ENCODE peak calls at places on chromosome 11, in six cellular contexts. T is H1, O is fibroblast of the aortic adventitia, A is colonic mucosa, G is Calu3, M is MCF 10A. C is an unnamed sample.

GRCh38 chr11:14320020-14320419 is 39.0 kb downstream of the RRAS2 start:
- DNase-seq in M (no peak), T (no peak), G (no peak), O (peak), A (no peak), C (peak)

GRCh38 chr11:2748061-2748813 is 48.4 kb upstream of the KCNQ1OT1 start:
- DNase-seq in T (no peak), G (no peak), M (no peak), A (no peak), O (no peak), C (no peak)

GRCh38 chr11:67261942-67262681 is 4.2 kb upstream of the GRK2 start:
- DNase-seq in G (no peak), T (no peak), A (peak), M (no peak), O (no peak), C (no peak)

GRCh38 chr11:78101073-78101472 is 21.4 kb upstream of the NDUFC2 start:
- DNase-seq in O (no peak), A (no peak), T (no peak), M (no peak), G (no peak), C (no peak)

GRCh38 chr11:61959026-61959608 is 8.3 kb downstream of the FTH1 start:
- DNase-seq in M (no peak), G (no peak), T (no peak), O (no peak), A (no peak), C (no peak)

GRCh38 chr11:67463186-67463585 is 5.9 kb downstream of the TMEM134 start:
- DNase-seq in A (no peak), G (no peak), M (no peak), T (no peak), O (no peak), C (no peak)

GRCh38 chr11:3160252-3161031 is 4.7 kb downstream of the OSBPL5 start:
- DNase-seq in M (peak), O (peak), T (peak), A (peak), G (peak), C (peak)

GRCh38 chr11:126348806-126349582 is 6.5 kb upstream of the ST3GAL4 start:
- DNase-seq in O (peak), M (no peak), G (no peak), A (no peak), T (no peak), C (peak)

GRCh38 chr11:65432133-65432650 is 9.6 kb downstream of the NEAT1 start:
- DNase-seq in M (no peak), A (no peak), G (no peak), T (no peak), O (peak), C (peak)

GRCh38 chr11:75371930-75372876 is 20.7 kb upstream of the ARRB1 start:
- DNase-seq in G (peak), M (peak), O (peak), T (no peak), A (peak), C (peak)

GRCh38 chr11:85040166-85040565 is 587.0 kb downstream of the DLG2 start:
- DNase-seq in A (no peak), O (no peak), G (no peak), M (no peak), T (no peak), C (no peak)

GRCh38 chr11:34512810-34513673 is 552 bp downstream of the ELF5 start:
- DNase-seq in G (peak), M (peak), O (peak), T (peak), A (peak), C (peak)

GRCh38 chr11:33920838-33921613 is 29.1 kb upstream of the LMO2 start:
- DNase-seq in T (no peak), O (no peak), G (no peak), A (no peak), M (no peak), C (no peak)

GRCh38 chr11:95739108-95739507 is 50.5 kb downstream of the FAM76B start:
- DNase-seq in G (no peak), A (no peak), M (no peak), T (no peak), O (no peak), C (no peak)

GRCh38 chr11:130413383-130414106 is 14.9 kb downstream of the ADAMTS8 start:
- DNase-seq in G (no peak), M (peak), T (no peak), A (no peak), O (peak), C (peak)

GRCh38 chr11:15768321-15768720 is 588.0 kb downstream of the SOX6 start:
- DNase-seq in T (no peak), M (no peak), A (peak), O (no peak), G (no peak), C (no peak)

GRCh38 chr11:126359431-126360048 is 4.1 kb downstream of the ST3GAL4 start:
- DNase-seq in G (no peak), M (peak), O (peak), T (no peak), A (peak), C (peak)

DNA sequence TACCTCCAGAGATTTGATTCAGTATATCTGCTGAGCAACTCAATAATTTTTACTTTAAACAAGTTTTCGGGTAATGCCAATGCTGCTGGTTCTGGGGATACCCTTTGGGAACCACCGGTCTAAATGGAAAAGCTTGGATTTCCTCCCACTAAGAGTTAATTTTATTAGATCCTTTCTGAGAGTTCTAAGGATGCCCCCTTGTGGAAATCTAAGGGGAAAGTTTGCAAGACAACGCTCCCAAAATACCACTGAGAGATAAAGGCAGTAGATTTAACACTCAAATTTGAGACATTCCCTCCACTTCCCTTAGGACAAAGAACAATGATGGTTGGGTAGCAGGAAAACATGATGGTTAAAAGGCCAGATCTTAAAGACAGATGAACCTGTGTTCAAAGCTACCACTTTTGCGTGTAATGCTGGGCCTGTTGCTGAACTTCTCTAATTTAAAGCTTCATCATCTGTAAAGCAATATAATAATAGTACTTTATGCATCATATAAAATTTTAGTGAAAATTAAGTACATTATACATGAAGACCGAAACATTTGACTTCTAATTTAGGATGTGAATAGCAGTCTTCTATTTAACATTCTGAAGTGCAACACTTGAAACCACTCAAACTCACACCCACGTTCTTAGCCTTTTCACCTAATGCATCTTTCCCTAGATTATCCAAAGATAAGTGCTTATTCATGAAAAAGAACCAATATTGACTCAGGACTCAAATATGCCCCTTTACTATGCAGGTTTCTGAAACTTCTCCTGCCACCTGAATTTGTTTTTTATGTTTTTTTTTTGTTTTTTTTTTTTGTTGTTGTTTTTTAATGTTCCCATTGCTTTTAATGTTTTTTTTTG is 110.1 kb upstream of the LUZP2 start:
- DNase-seq in M (peak), O (peak), T (no peak), G (peak), A (no peak), C (peak)
- TF ChIP-seq CTCF in M (peak), O (peak), T (no peak), G (peak), A (peak), C (peak)

DNA sequence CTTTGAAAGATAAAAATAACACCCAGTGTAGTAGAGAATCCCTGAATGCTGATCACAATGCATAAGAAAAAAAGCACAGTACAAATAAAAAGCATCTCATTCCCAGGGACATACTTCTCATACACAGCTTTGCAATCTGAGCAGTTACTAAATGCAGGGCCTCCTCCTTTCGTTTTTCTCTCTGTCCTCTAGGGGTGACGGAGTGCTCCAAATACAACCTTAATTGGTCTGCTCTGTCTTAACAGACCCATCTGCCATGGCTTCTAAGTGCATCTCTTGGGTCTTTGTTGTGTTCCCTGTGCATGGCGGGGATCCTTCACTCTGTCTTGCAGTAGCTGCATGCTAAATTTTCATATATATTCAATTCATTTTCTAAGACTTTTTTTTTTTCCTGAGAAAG is 1114.2 kb upstream of the RAG2 start:
- DNase-seq in M (peak), G (no peak), T (no peak), A (no peak), O (peak), C (no peak)
- TF ChIP-seq CTCF in M (no peak), G (no peak), T (no peak), A (no peak), O (peak), C (no peak)

DNA sequence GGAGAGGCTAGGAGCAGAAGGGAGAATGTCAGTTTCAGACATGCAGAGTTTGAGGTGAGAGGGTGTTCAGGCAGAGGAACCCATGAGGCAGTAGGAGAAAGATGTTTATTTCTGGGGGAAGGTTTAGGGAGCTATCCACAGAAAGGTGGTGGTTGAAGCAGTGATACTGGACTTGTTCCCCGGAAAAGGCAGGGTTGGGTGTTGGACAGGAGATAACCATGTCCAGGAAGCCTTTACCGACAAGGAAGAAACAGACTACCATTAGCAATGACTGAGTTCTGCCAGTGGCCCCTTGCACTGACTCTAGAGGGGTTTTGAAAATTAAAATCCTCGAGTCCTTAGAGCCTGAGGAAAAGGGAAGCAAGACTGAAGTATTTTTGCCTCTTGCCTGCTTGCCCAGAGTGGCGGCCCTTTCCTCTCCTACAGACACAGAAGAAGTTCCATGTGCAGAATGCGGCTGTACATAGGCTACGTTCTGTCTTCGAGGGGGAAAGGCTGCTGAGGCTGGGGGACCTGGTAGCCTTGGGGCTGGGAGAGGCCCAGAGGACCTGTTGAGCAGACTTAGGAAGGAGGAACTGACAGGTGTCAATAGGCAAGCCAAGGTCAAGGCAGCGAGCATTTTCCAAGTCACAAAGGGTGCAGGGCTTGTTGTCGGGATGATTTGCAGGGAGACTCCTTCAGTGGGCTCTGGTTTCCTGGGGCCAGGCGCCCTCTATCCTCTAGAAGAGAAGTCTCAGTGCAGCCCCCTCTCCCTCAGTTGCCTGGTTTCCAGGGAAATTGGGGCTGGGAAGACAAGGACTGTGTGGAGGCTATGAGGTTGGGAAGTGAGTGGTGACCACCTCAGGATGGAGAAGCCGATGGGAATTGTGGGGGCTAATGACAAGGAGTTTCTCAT is 146.7 kb downstream of the LDLRAD3 start:
- DNase-seq in A (no peak), M (no peak), G (no peak), O (no peak), T (no peak), C (no peak)
- TF ChIP-seq CTCF in A (no peak), M (no peak), G (no peak), O (no peak), T (peak), C (no peak)

GRCh38 chr11:105942951-105943350 is 79.1 kb downstream of the MSANTD4 start:
- DNase-seq in T (no peak), O (no peak), A (no peak), M (peak), G (no peak), C (no peak)
- TF ChIP-seq CTCF in T (no peak), O (no peak), A (no peak), M (no peak), G (no peak), C (no peak)

DNA sequence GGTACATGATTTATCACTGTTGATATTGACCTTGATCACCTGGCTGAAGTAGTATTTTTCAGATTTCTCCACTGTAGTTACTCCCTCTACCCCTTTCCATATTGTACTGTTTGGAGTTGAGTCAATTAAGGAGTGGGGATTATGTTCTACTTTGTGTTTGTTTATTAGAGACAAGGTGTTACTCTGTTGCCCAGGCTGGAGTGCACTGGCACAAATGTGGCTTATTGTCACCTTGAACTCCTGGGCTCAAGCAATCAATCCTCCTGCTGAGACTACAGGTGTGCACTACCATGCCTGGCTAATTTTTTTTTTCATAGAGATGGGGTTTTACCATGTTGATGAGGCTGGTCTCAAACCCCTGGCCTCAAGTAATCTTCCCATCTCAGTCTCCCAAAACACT is 85.3 kb upstream of the CCDC90B start:
- DNase-seq in T (no peak), G (no peak), A (no peak), O (no peak), M (no peak), C (no peak)
- TF ChIP-seq CTCF in T (no peak), G (no peak), A (no peak), O (no peak), M (no peak), C (no peak)

DNA sequence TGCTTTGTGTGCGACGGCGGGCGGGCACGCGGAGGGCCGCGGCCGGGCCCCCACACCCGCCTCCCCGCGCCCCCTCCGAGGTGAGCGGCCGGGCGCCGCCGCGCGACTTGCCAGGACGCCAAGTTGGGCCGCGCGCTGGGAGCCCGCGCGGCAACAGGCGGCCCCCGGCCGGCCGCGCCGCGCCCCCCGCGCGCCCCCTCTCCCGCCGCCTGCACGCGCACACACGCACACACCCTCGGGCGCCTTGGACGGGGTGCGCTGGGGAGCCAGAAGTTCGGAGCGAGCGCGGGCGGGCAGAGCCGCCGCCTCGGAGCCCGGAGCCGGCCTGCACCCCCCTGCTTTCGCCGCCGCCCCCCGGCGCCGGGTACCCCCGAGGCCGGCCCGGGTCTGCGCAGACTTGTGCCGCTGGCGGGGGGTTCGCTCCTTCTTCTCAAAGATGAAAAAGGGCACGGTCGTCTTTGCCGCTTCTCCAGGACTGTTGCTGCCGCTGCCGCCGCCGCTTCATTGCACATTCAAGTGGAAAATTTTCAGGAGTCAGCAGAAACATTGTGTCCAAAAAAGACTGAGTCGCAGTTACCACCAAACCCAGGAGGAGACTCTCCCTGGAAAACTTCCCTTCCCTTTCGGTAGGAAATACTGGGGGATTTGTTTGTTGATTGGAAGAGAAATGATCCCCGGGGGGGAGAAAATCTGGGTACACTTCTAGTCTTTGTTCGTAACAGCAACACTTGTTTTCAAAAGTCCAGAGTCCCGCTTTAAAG is 895 bp downstream of the TEAD1 start:
- DNase-seq in A (no peak), M (peak), G (no peak), T (no peak), O (peak), C (no peak)
- TF ChIP-seq CTCF in A (no peak), M (no peak), G (no peak), T (no peak), O (no peak), C (no peak)